ENCODE peak calls at places on chromosomes 3 and 15, in four cellular contexts. Y is thoracic aorta, Z is neural progenitor cell, Q is neuronal stem cell. P is an unnamed sample.

GRCh38 chr3:101827211-101828174 is 21.8 kb upstream of the NFKBIZ start:
- DNase-seq in Q (peak; percentile 62), Z (peak; percentile 82), Y (peak; percentile 78), P (peak; percentile 43)

GRCh38 chr3:56629451-56629850 is 53.6 kb downstream of the TASOR start:
- DNase-seq in Y (no peak), Z (no peak), Q (no peak), P (no peak)

GRCh38 chr3:12886736-12887135 is 45.4 kb upstream of the RPL32 start:
- DNase-seq in Y (no peak), Z (no peak), Q (no peak), P (no peak)

GRCh38 chr15:40936709-40937666 is 7.8 kb downstream of the DLL4 start:
- DNase-seq in Y (no peak), Z (peak; percentile 63), Q (no peak), P (no peak)

GRCh38 chr3:114796796-114797195 is 350.3 kb downstream of the ZBTB20 start:
- DNase-seq in Z (no peak), Y (no peak), Q (no peak), P (no peak)

GRCh38 chr3:123421353-123422174 is 27.3 kb downstream of the ADCY5 start:
- DNase-seq in Y (no peak), Q (no peak), Z (no peak), P (no peak)

GRCh38 chr15:77580991-77581682 is 51.6 kb downstream of the LINGO1 start:
- DNase-seq in Y (no peak), Q (no peak), Z (no peak), P (no peak)

GRCh38 chr3:197554562-197555280 is 1.0 kb downstream of the BDH1 start:
- DNase-seq in Z (peak; percentile 99), Q (peak; percentile 90), Y (peak; percentile 68), P (peak; percentile 95)

GRCh38 chr3:124845406-124845805 is 41.8 kb downstream of the ITGB5 start:
- DNase-seq in Y (no peak), Q (no peak), Z (no peak), P (no peak)

GRCh38 chr3:94293793-94294195 is 230.9 kb downstream of the NSUN3 start:
- DNase-seq in Z (peak; percentile 8), Q (no peak), Y (no peak), P (no peak)

GRCh38 chr3:94159062-94159726 is 96.3 kb downstream of the NSUN3 start:
- DNase-seq in Y (no peak), Z (no peak), Q (no peak), P (no peak)

GRCh38 chr3:121696190-121696589 is 35.5 kb upstream of the HCLS1 start:
- DNase-seq in Y (no peak), Q (no peak), Z (no peak), P (no peak)

GRCh38 chr3:43194490-43195115 is 88.7 kb upstream of the POMGNT2 start:
- DNase-seq in Z (no peak), Y (no peak), Q (no peak), P (no peak)

GRCh38 chr15:38252481-38253311 is at the start of gene SPRED1:
- DNase-seq in Z (peak; percentile 86), Q (peak; percentile 74), Y (no peak), P (peak; percentile 84)

GRCh38 chr3:125110016-125110875 is 54.4 kb upstream of the HEG1 start:
- DNase-seq in Y (no peak), Z (no peak), Q (no peak), P (no peak)

GRCh38 chr3:15280853-15281532 is 51.4 kb downstream of the SH3BP5 start:
- DNase-seq in Y (no peak), Z (no peak), Q (no peak), P (no peak)

GRCh38 chr3:23671901-23672589 is 133.7 kb upstream of the UBE2E1 start:
- DNase-seq in Y (no peak), Z (no peak), Q (no peak), P (no peak)

GRCh38 chr15:85831415-85832113 is 36.8 kb upstream of the KLHL25 start:
- DNase-seq in Y (peak; percentile 20), Q (peak; percentile 49), Z (peak; percentile 81), P (no peak)

GRCh38 chr3:105523496-105523895 is 156.8 kb downstream of the ALCAM start:
- DNase-seq in Z (no peak), Q (no peak), Y (no peak), P (no peak)

GRCh38 chr3:139358857-139359562 is 15.2 kb downstream of the MRPS22 start:
- DNase-seq in Y (no peak), Q (peak; percentile 6), Z (peak; percentile 78), P (no peak)

GRCh38 chr3:139299261-139300132 is 44.3 kb upstream of the MRPS22 start:
- DNase-seq in Q (no peak), Y (no peak), Z (no peak), P (peak; percentile 70)

GRCh38 chr3:102224171-102224570 is 210.6 kb upstream of the ZPLD1 start:
- DNase-seq in Q (no peak), Y (no peak), Z (no peak), P (no peak)

GRCh38 chr15:35871282-35871681 is 325.3 kb upstream of the DPH6 start:
- DNase-seq in Q (no peak), Z (no peak), Y (no peak), P (no peak)

GRCh38 chr3:99579246-99579645 is 59.1 kb upstream of the COL8A1 start:
- DNase-seq in Q (no peak), Z (no peak), Y (no peak), P (no peak)

GRCh38 chr15:89766357-89767311 is 9.5 kb upstream of the MESP2 start:
- DNase-seq in Z (no peak), Y (no peak), Q (no peak), P (peak; percentile 64)

GRCh38 chr15:39583586-39584265 is 2.8 kb downstream of the THBS1 start:
- DNase-seq in Z (peak; percentile 57), Q (no peak), Y (no peak), P (no peak)

GRCh38 chr3:121018917-121019321 is 110.9 kb downstream of the STXBP5L start:
- DNase-seq in Z (peak; percentile 39), Q (no peak), Y (no peak), P (no peak)

GRCh38 chr3:126649556-126650092 is 5.3 kb downstream of the TXNRD3 start:
- DNase-seq in Z (no peak), Q (no peak), Y (no peak), P (no peak)

GRCh38 chr15:31516459-31516858 is 189.8 kb downstream of the KLF13 start:
- DNase-seq in Y (no peak), Z (no peak), Q (no peak), P (no peak)

GRCh38 chr3:133933097-133934024 is 37.7 kb upstream of the RAB6B start:
- DNase-seq in Y (no peak), Z (no peak), Q (no peak), P (no peak)

GRCh38 chr3:133934073-133934970 is 38.6 kb upstream of the RAB6B start:
- DNase-seq in Y (no peak), Q (no peak), Z (no peak), P (no peak)

GRCh38 chr3:133935843-133936825 is 40.5 kb upstream of the RAB6B start:
- DNase-seq in Y (no peak), Z (no peak), Q (no peak), P (no peak)

GRCh38 chr3:133937061-133937686 is 41.5 kb upstream of the RAB6B start:
- DNase-seq in Q (no peak), Y (no peak), Z (no peak), P (no peak)

GRCh38 chr3:133934996-133935842 is 39.5 kb upstream of the RAB6B start:
- DNase-seq in Z (no peak), Q (no peak), Y (no peak), P (no peak)
- H3K27me3 ChIP-seq in Z (no peaks in the 10 kb centered on the region), Q (no peaks in the 10 kb centered on the region), Y (no peaks in the 10 kb centered on the region), P (no peaks in the 10 kb centered on the region)

DNA sequence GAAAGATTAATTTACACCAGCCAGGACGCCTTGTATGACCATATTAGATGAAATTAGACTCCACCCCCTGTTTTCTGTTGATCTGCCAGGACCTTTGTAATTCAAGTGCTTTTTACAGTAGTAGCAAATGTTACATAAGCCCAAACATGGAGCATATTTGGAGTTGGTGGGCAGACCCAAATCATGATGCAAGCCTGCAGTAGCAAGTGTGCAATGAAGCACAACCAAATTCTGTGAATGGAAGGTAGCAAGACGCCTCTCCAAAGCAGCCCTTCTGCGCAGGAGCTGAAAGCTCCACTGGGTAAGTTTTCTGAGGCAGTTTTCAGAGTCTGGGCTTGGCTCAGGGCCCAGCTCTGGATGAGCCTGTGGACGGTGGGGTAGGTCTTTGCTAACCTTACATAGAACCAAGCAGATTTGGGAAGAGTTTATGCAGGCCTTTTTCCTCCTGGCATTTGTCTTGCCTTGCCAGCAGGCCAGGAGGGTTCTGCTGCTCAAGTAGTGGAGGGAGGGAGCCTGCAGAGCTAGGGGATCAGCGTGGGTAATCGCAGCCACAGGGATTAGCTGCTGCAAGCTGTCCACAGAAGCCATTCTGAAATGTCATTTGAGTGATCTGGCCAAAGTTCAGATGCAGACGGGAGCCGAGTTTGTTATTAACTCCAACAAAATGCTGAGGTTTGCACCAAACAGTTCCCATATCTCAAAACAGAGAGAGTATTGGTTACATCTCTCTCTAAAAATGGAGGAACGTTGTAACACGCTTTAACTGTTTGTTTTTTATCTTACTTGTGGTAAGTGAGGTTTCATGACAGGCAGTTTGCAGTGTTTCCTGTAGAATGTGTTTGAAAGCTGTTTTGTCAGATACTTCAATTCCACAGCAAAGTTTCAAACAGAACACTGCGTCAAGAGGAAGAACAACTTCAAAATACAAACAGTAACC is 55.4 kb downstream of the PSMD6 start:
- DNase-seq in Q (no peak), Y (no peak), Z (peak; percentile 52), P (peak; percentile 62)
- H3K4me1 ChIP-seq in Q (peaks cover 49% of the 10 kb centered on the region), Y (peaks cover 49% of the 10 kb centered on the region), Z (peaks cover 96% of the 10 kb centered on the region), P (peaks cover 78% of the 10 kb centered on the region)

DNA sequence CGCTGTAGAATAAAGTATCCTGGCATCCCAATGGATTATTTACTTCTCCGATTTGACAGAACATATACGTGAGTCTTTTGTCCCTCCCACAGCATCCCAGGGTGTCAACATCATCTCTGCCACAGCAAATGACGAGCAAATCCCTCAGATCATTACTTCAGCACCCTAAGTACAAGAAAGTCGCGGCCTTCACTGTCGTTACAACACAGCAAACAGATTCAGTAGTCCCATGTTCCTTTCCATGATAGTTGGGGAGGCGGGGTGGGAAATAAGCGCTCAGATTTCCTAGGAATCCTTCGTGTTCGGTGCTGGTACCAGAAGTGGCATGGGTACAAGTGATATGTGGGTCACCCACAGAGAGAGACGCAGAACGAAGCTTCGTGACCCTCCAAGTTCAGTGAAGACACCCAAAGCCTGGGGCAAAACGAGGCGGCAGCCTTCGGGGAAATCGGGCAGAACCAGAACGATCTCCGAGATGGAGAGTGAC is 741 bp downstream of the TTBK2 start:
- DNase-seq in Q (no peak), Y (no peak), Z (peak; percentile 51), P (no peak)
- H3K9me3 ChIP-seq in Q (no peaks in the 10 kb centered on the region), Y (no peaks in the 10 kb centered on the region), Z (no peaks in the 10 kb centered on the region), P (no peaks in the 10 kb centered on the region)

GRCh38 chr3:64276131-64276530 is 50.9 kb upstream of the PRICKLE2 start:
- DNase-seq in Y (no peak), Z (no peak), Q (no peak), P (no peak)
- H3K27me3 ChIP-seq in Y (no peaks in the 10 kb centered on the region), Z (no peaks in the 10 kb centered on the region), Q (no peaks in the 10 kb centered on the region), P (no peaks in the 10 kb centered on the region)

GRCh38 chr3:11610044-11610671 is 33.6 kb downstream of the VGLL4 start:
- DNase-seq in Z (peak; percentile 82), Y (no peak), Q (no peak), P (no peak)
- H3K4me1 ChIP-seq in Z (peaks cover 71% of the 10 kb centered on the region), Y (peaks cover 22% of the 10 kb centered on the region), Q (peaks cover 20% of the 10 kb centered on the region), P (peaks cover 32% of the 10 kb centered on the region)

GRCh38 chr15:95365615-95366107 is 964.8 kb upstream of the NR2F2 start:
- DNase-seq in Y (no peak), Q (peak; percentile 8), Z (no peak), P (no peak)
- H3K9me3 ChIP-seq in Y (no peaks in the 10 kb centered on the region), Q (peaks cover 26% of the 10 kb centered on the region), Z (no peaks in the 10 kb centered on the region), P (no peaks in the 10 kb centered on the region)